ENCODE peak calls at places on chromosomes 3 and 15, in four cellular contexts. D, J, I and Q are unnamed samples.

GRCh38 chr3:25558106-25558505 is 106.6 kb downstream of the TOP2B start:
- DNase-seq in J (no peak), I (peak; percentile 90), D (no peak), Q (no peak)

GRCh38 chr3:29583861-29584260 is 303.0 kb downstream of the RBMS3 start:
- DNase-seq in I (peak; percentile 33), D (no peak), J (no peak), Q (no peak)

GRCh38 chr3:136255672-136256406 is 5.7 kb downstream of the PCCB start:
- DNase-seq in J (no peak), D (no peak), I (no peak), Q (no peak)

GRCh38 chr15:48722764-48723661 is 77.5 kb upstream of the FBN1 start:
- DNase-seq in J (no peak), I (peak; percentile 50), D (no peak), Q (no peak)

GRCh38 chr15:98005659-98006058 is 45.2 kb downstream of the ARRDC4 start:
- DNase-seq in J (no peak), D (no peak), I (no peak), Q (no peak)

GRCh38 chr3:188656196-188656982 is 502.4 kb downstream of the LPP start:
- DNase-seq in I (peak; percentile 55), J (no peak), D (no peak), Q (no peak)

GRCh38 chr3:55751730-55752129 is 264.6 kb upstream of the WNT5A start:
- DNase-seq in J (no peak), I (no peak), D (no peak), Q (no peak)

GRCh38 chr3:86923071-86923476 is 67.9 kb downstream of the VGLL3 start:
- DNase-seq in J (no peak), D (no peak), I (peak; percentile 92), Q (no peak)

GRCh38 chr3:32954506-32954905 is 3.1 kb downstream of the CCR4 start:
- DNase-seq in J (no peak), I (no peak), D (no peak), Q (no peak)

GRCh38 chr3:119664850-119665379 is 4.5 kb upstream of the POPDC2 start:
- DNase-seq in J (no peak), D (no peak), I (peak; percentile 45), Q (no peak)

GRCh38 chr3:187264051-187264450 is 27.5 kb downstream of the MASP1 start:
- DNase-seq in J (no peak), I (peak; percentile 85), D (no peak), Q (no peak)

GRCh38 chr15:66573719-66574641 is 8.2 kb upstream of the LCTL start:
- DNase-seq in D (peak; percentile 4), I (no peak), J (no peak), Q (no peak)

GRCh38 chr3:69012836-69013255 is 638 bp downstream of the EOGT start:
- DNase-seq in I (peak; percentile 71), D (peak; percentile 85), J (peak; percentile 48), Q (no peak)

GRCh38 chr15:39417351-39417750 is 163.5 kb upstream of the THBS1 start:
- DNase-seq in J (no peak), I (no peak), D (no peak), Q (no peak)

GRCh38 chr3:195076981-195077610 is 193.9 kb downstream of the XXYLT1 start:
- DNase-seq in J (no peak), D (no peak), I (no peak), Q (no peak)

GRCh38 chr15:60713096-60714084 is 234.4 kb upstream of the ICE2 start:
- DNase-seq in I (peak; percentile 40), D (no peak), J (no peak), Q (no peak)

GRCh38 chr15:99651023-99651807 is 82.0 kb downstream of the LYSMD4 start:
- DNase-seq in I (peak; percentile 43), D (no peak), J (no peak), Q (no peak)

GRCh38 chr3:18625085-18625484 is 199.9 kb upstream of the SATB1 start:
- DNase-seq in D (no peak), I (no peak), J (no peak), Q (no peak)

GRCh38 chr3:15646924-15647511 is 45.5 kb downstream of the BTD start:
- DNase-seq in J (no peak), D (peak; percentile 84), I (peak; percentile 96), Q (peak; percentile 42)

GRCh38 chr3:139940622-139941021 is 5.6 kb downstream of the CLSTN2 start:
- DNase-seq in I (no peak), J (no peak), D (no peak), Q (no peak)

GRCh38 chr3:149091983-149092382 is 5.7 kb upstream of the HLTF start:
- DNase-seq in J (no peak), D (no peak), I (no peak), Q (no peak)

DNA sequence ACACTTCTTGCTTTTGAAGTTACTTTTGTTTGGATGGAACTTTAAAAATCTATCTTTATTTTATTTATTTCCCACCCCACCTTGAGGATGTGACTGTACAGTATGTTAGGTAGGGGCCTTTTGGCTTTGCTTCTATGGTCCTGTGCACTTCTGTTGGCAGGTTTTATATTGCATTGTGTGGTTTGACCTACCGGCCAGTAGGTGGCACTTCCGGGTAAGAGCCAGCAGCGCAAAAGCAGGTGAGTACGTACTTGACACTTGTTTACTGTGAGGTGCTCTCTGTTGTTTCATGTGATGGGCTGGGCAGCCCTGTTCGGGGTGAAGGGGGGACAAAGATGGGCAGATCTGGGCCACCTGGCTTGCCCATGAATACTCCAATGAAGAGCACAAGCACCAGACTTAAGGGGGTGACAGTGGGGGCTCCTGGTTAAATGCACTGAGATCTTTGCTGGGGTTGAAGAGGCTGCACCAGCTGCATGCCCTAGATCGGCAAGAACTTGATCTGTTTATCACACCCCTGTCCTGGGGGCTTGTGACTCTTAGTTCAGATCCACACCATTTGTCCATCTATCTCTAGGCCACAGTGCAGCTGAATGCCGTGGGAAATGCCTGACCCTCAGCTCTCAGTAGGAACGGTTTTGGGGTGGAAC is 131.6 kb downstream of the NLGN1 start:
- DNase-seq in I (peak; percentile 6), J (no peak), D (no peak), Q (no peak)
- TF ChIP-seq CTCF in I (peak; percentile 35), J (peak; percentile 51), D (peak; percentile 34), Q (no peak)

GRCh38 chr15:89356634-89357298 is 22.1 kb upstream of the POLG start:
- DNase-seq in J (no peak), D (no peak), I (peak; percentile 16), Q (no peak)
- TF ChIP-seq CTCF in J (no peak), D (peak; percentile 17), I (peak; percentile 54), Q (no peak)

DNA sequence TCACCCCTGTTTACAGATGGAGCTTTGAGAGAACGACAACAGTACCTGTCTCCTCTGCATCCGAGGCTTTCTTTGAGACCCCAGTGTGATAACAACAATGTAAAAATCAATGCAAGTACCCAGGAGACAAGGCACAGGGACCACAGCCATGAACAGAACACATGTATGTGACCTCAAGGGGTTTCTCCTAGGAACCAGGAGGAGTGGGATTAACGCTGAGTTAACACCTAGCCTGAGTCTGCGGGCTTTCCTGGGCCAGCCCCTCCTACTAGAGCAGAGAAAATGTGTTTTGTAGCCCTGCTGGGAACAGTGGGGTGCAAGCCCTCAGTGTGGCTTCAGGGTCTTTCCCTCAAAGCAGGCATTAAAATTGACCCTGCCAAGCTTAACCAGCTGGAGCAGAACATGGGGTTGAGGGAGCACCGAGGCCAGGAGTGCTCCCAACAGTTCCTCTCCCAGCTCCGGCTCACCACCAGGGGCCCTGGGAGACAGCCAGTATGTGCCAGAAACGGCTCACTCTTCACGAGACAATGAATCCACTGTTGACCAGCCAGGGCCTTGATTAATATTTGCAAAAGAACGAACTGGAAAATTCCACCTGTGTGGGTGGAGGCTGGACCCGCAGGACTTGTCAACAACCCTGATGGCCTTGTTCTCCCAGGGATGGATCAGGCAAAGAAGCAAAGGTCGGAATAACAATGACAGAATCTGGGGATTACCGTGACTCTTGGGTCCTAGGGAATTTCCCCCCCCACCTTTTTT is 3.6 kb downstream of the CHDH start:
- DNase-seq in D (no peak), I (peak; percentile 29), J (no peak), Q (no peak)
- TF ChIP-seq CTCF in D (peak; percentile 29), I (peak; percentile 32), J (no peak), Q (no peak)

DNA sequence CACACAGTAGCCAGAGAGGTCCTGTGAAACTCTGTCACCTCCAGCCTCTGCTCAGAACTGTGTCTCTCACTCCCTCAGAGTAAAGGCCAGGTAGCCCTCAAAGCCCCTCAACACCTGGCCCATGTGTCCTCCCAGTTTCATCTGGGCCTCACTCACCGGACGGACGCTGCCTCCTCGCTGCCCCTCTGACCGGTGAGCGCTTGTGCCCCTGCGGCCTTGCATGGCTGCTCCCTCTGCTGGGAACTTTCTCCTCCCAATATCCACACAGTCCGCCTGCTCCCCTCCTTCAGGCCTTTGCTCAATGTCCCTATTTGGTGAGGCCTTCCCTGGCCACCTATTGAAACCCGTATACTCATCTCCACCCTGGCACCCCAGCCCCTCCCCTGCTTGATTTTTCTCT is 36.8 kb upstream of the TRH start:
- DNase-seq in D (no peak), I (no peak), J (no peak), Q (no peak)
- TF ChIP-seq CTCF in D (no peak), I (no peak), J (no peak), Q (no peak)

GRCh38 chr15:57665939-57666338 is 40.6 kb upstream of the POLR2M start:
- DNase-seq in J (no peak), I (no peak), D (no peak), Q (no peak)

GRCh38 chr15:57665187-57665586 is 41.3 kb upstream of the POLR2M start:
- DNase-seq in I (no peak), D (no peak), J (no peak), Q (no peak)

GRCh38 chr15:57668074-57668473 is 38.4 kb upstream of the POLR2M start:
- DNase-seq in J (no peak), D (no peak), I (no peak), Q (no peak)

GRCh38 chr15:57663262-57663661 is 43.3 kb upstream of the POLR2M start:
- DNase-seq in I (no peak), D (no peak), J (no peak), Q (no peak)

GRCh38 chr15:57667171-57667924 is 39.2 kb upstream of the POLR2M start:
- DNase-seq in D (no peak), J (peak; percentile 58), I (peak; percentile 79), Q (no peak)
- TF ChIP-seq CTCF in D (peak; percentile 19), J (no peak), I (peak; percentile 74), Q (no peak)